ENCODE peak calls at places on chromosomes 2 and 18, in six cellular contexts. T is pancreas; C is right cardiac atrium; V is CD4-positive, alpha-beta T cell; M is fibroblast of lung; L is gastrocnemius medialis. J is an unnamed sample.

GRCh38 chr2:162073776-162074578 is at the start of gene DPP4:
- DNase-seq in T (peak), C (peak), V (peak), M (peak), L (no peak), J (no peak)

GRCh38 chr2:67649331-67650071 is 252.4 kb downstream of the ETAA1 start:
- DNase-seq in T (peak), C (peak), V (no peak), M (peak), L (peak), J (no peak)

GRCh38 chr2:62118160-62118559 is 77.8 kb upstream of the B3GNT2 start:
- DNase-seq in T (no peak), C (no peak), V (no peak), M (peak), L (no peak), J (no peak)

GRCh38 chr18:76451475-76452331 is 43.3 kb downstream of the ZNF516 start:
- DNase-seq in T (no peak), C (no peak), V (no peak), M (peak), L (no peak), J (no peak)

GRCh38 chr2:11746807-11747459 is 501 bp downstream of the LPIN1 start:
- DNase-seq in T (no peak), C (no peak), V (no peak), M (peak), L (peak), J (no peak)

GRCh38 chr2:23824777-23825212 is 102.1 kb downstream of the ATAD2B start:
- DNase-seq in T (no peak), C (no peak), V (peak), M (peak), L (no peak), J (no peak)

GRCh38 chr2:120452945-120453634 is 107.2 kb downstream of the INHBB start:
- DNase-seq in T (no peak), C (no peak), V (no peak), M (no peak), L (no peak), J (no peak)

GRCh38 chr2:109299466-109299865 is 170.5 kb downstream of the SH3RF3 start:
- DNase-seq in T (no peak), C (no peak), V (no peak), M (no peak), L (no peak), J (no peak)

GRCh38 chr18:3651266-3651665 is 201.3 kb downstream of the TGIF1 start:
- DNase-seq in T (no peak), C (no peak), V (no peak), M (no peak), L (no peak), J (no peak)

GRCh38 chr18:27114842-27115241 is 70.3 kb downstream of the CHST9 start:
- DNase-seq in T (no peak), C (no peak), V (no peak), M (no peak), L (no peak), J (no peak)
- H3K27ac ChIP-seq in T (no peak), C (no peak), V (no peak), M (no peak), L (no peak), J (no peak)

GRCh38 chr2:100741880-100742814 is 77.8 kb upstream of the NPAS2 start:
- DNase-seq in T (no peak), C (no peak), V (no peak), M (peak), L (no peak), J (no peak)
- H3K27ac ChIP-seq in T (no peak), C (peak), V (no peak), M (peak), L (no peak), J (no peak)

GRCh38 chr2:85937069-85937439 is 48.3 kb upstream of the ST3GAL5 start:
- DNase-seq in T (no peak), C (no peak), V (no peak), M (no peak), L (no peak), J (no peak)

GRCh38 chr2:85935170-85935745 is 46.5 kb upstream of the ST3GAL5 start:
- DNase-seq in T (no peak), C (no peak), V (no peak), M (peak), L (no peak), J (no peak)

GRCh38 chr2:85935746-85936208 is 47.0 kb upstream of the ST3GAL5 start:
- DNase-seq in T (no peak), C (no peak), V (no peak), M (peak), L (no peak), J (no peak)

GRCh38 chr2:85938456-85938855 is 49.7 kb upstream of the ST3GAL5 start:
- DNase-seq in T (no peak), C (no peak), V (no peak), M (no peak), L (no peak), J (no peak)

DNA sequence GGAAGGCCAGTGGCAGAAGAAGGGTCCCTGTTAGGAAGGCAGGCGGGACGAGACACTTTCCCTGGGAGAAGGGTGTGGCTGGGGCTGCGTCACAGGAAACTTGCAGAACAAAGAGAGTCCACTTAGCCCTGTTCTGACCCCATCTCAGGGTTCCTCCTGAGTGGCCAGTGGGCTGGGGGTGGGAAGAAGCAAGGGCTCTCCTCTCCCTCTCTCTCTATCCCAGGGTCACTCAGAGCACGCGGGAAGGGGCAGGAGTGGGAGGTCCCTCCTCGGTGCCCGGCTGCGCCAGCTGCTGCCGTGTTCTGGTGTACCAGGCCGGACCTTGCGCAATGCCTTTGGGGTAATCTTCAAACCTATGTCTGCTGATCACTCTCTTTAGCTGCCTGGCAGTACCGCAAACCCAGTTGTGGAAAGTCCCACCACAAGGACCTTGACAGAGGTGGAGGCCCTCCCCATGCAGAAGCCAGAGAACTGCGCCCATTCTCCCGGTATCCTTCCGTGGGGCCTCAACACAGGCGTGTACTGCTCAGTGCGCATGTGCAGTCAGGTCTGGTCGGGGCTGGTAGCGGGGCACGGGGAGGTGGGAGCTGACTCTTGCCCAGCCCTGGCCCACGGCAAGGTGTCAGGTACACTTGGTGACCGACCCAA is 47.8 kb upstream of the ST3GAL5 start:
- DNase-seq in T (no peak), C (no peak), V (no peak), M (peak), L (no peak), J (no peak)
- H3K27ac ChIP-seq in T (no peak), C (no peak), V (no peak), M (no peak), L (no peak), J (no peak)

DNA sequence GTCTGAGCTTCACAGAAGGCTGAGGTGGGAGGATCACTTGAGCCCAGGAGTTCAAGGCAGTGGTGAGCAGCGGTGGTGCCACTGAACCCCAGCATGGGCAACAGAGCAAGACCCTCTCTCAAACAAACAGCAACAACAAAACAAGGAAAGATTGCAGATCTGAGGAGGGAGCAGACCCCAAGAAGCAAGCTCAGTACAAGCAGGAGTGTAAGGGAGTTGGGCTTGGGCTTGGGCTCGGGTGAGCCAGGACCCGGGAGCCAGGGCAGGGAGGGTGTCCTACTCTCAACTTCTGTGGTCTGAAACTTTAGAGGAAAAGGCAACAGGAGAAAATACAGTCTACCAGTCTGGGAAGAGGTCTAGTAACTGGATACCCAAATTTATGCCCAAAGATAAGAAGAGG is 92.0 kb upstream of the RAB12 start:
- DNase-seq in T (no peak), C (no peak), V (no peak), M (no peak), L (no peak), J (no peak)
- H3K27ac ChIP-seq in T (no peak), C (no peak), V (no peak), M (no peak), L (no peak), J (no peak)

GRCh38 chr2:132814651-132815050 is 144.6 kb upstream of the LYPD1 start:
- DNase-seq in T (no peak), C (no peak), V (no peak), M (no peak), L (no peak), J (no peak)
- H3K27ac ChIP-seq in T (no peak), C (no peak), V (no peak), M (no peak), L (no peak), J (no peak)

DNA sequence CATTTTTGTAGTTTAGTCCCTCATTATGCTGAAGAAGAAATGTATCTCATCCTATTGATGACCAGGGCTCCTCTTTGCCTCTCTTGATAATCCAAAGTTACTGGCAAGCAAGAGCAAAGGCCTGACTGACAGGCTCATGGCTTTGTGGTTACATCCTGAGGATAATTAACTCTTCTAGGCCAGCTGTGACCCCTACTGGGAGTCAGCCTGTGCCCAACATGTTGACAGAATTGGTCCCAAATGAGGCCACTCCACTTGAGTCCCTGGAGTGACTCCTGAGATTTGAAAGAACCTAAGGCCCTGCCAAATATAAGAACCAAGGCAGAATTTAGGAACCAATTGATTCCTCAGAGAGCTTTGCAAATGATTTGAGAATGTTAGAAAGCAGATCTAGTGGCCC is 973.8 kb upstream of the CELF4 start:
- DNase-seq in T (no peak), C (no peak), V (no peak), M (no peak), L (no peak), J (no peak)
- H3K27ac ChIP-seq in T (no peak), C (no peak), V (no peak), M (no peak), L (no peak), J (no peak)